ENCODE peak calls at places on chromosomes 6 and 20, in eight cellular contexts. D, N, U, J, M, W, H and R are unnamed samples.
A peak's percentile ranks its signal among the peaks of the same experiment; 100 is the strongest.

GRCh38 chr6:136290406-136291010 is 862 bp upstream of the BCLAF1 start:
- DNase-seq in D (peak; percentile 86), N (peak; percentile 87), U (peak; percentile 51), J (peak; percentile 91), M (peak; percentile 87), W (peak; percentile 91), H (peak; percentile 83), R (peak; percentile 88)

GRCh38 chr6:16721977-16722376 is 39.3 kb downstream of the ATXN1 start:
- DNase-seq in D (no peak), N (no peak), U (no peak), J (no peak), M (no peak), W (no peak), H (no peak), R (no peak)

GRCh38 chr20:17971571-17972013 is 2.8 kb downstream of the MGME1 start:
- DNase-seq in D (no peak), N (no peak), U (no peak), J (peak; percentile 37), M (no peak), W (peak; percentile 78), H (no peak), R (no peak)

GRCh38 chr6:39887692-39888450 is 46.4 kb downstream of the MOCS1 start:
- DNase-seq in D (no peak), N (peak; percentile 77), U (no peak), J (peak; percentile 91), M (peak; percentile 73), W (peak; percentile 94), H (peak; percentile 85), R (peak; percentile 64)

GRCh38 chr20:49635171-49635570 is 67.2 kb upstream of the PTGIS start:
- DNase-seq in D (peak; percentile 30), N (peak; percentile 46), U (no peak), J (peak; percentile 37), M (no peak), W (no peak), H (peak; percentile 89), R (no peak)

GRCh38 chr6:71510057-71510713 is 221.6 kb downstream of the OGFRL1 start:
- DNase-seq in D (peak; percentile 65), N (peak; percentile 31), U (peak; percentile 27), J (peak; percentile 93), M (no peak), W (peak; percentile 85), H (peak; percentile 47), R (peak; percentile 48)

GRCh38 chr6:139290787-139291294 is 957 bp downstream of the TXLNB start:
- DNase-seq in D (peak; percentile 89), N (no peak), U (no peak), J (peak; percentile 67), M (no peak), W (peak; percentile 79), H (no peak), R (no peak)

GRCh38 chr6:13371421-13372072 is 43.2 kb upstream of the TBC1D7 start:
- DNase-seq in D (no peak), N (no peak), U (no peak), J (no peak), M (no peak), W (no peak), H (no peak), R (no peak)

GRCh38 chr6:85552652-85553051 is 41.0 kb downstream of the SNX14 start:
- DNase-seq in D (no peak), N (no peak), U (no peak), J (no peak), M (no peak), W (no peak), H (no peak), R (no peak)

GRCh38 chr6:91678679-91679078 is 1091.8 kb upstream of the MAP3K7 start:
- DNase-seq in D (no peak), N (no peak), U (no peak), J (no peak), M (no peak), W (no peak), H (no peak), R (no peak)

GRCh38 chr6:12262236-12263061 is 27.7 kb upstream of the EDN1 start:
- DNase-seq in D (no peak), N (no peak), U (no peak), J (no peak), M (no peak), W (no peak), H (no peak), R (no peak)

GRCh38 chr20:31833130-31833930 is 12.1 kb downstream of the FOXS1 start:
- DNase-seq in D (peak; percentile 62), N (peak; percentile 75), U (peak; percentile 36), J (peak; percentile 43), M (peak; percentile 74), W (no peak), H (peak; percentile 76), R (no peak)

GRCh38 chr20:51650685-51651134 is 108.2 kb upstream of the NFATC2 start:
- DNase-seq in D (peak; percentile 73), N (no peak), U (peak; percentile 15), J (peak; percentile 60), M (peak; percentile 51), W (peak; percentile 58), H (no peak), R (no peak)

GRCh38 chr20:58810116-58810878 is 40.4 kb downstream of the GNAS-AS1 start:
- DNase-seq in D (no peak), N (no peak), U (peak; percentile 1), J (no peak), M (no peak), W (peak; percentile 43), H (no peak), R (no peak)

GRCh38 chr6:167920165-167920564 is 77.3 kb upstream of the KIF25 start:
- DNase-seq in D (no peak), N (no peak), U (no peak), J (no peak), M (no peak), W (no peak), H (no peak), R (no peak)

GRCh38 chr6:141265748-141266647 is 866.7 kb upstream of the GJE1 start:
- DNase-seq in D (no peak), N (no peak), U (no peak), J (peak; percentile 23), M (no peak), W (peak; percentile 30), H (no peak), R (no peak)

GRCh38 chr6:36427781-36428345 is 14.8 kb downstream of the PXT1 start:
- DNase-seq in D (no peak), N (no peak), U (no peak), J (peak; percentile 28), M (no peak), W (no peak), H (no peak), R (no peak)

DNA sequence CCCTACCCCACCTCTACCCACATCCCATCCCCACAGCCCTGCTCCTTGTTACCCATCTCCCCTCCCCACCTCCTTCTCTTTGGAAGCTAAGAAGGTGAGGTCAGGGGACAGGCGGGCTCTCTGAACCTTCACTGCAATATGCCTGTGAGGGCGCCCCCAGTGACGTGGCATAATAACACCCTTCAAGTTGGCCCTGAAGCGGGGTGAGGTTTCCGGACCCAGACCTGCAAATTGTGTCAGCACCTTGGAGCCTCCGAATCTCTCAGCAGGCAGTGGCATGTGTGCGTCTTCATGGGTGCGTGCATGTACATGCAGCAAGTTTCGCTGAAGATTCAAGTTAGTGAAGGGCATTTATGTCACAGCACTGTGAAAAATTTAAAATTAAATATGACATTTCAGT is 114.6 kb downstream of the SOBP start:
- DNase-seq in D (no peak), N (no peak), U (no peak), J (no peak), M (no peak), W (no peak), H (no peak), R (no peak)
- TF ChIP-seq CTCF in D (peak; percentile 23), N (no peak), U (no peak), J (no peak), M (no peak), W (no peak), H (no peak), R (no peak)

GRCh38 chr6:125585470-125585869 is 164.0 kb upstream of the HEY2 start:
- DNase-seq in D (no peak), N (no peak), U (no peak), J (no peak), M (no peak), W (no peak), H (no peak), R (no peak)

GRCh38 chr6:125588268-125588667 is 161.2 kb upstream of the HEY2 start:
- DNase-seq in D (no peak), N (no peak), U (no peak), J (no peak), M (no peak), W (no peak), H (no peak), R (no peak)

GRCh38 chr6:125586074-125586473 is 163.4 kb upstream of the HEY2 start:
- DNase-seq in D (no peak), N (no peak), U (no peak), J (no peak), M (no peak), W (peak; percentile 66), H (no peak), R (no peak)

GRCh38 chr6:125587624-125588023 is 161.8 kb upstream of the HEY2 start:
- DNase-seq in D (no peak), N (no peak), U (no peak), J (no peak), M (no peak), W (no peak), H (no peak), R (no peak)

GRCh38 chr6:125586605-125587004 is 162.8 kb upstream of the HEY2 start:
- DNase-seq in D (no peak), N (no peak), U (no peak), J (no peak), M (no peak), W (no peak), H (no peak), R (no peak)
- TF ChIP-seq CTCF in D (no peak), N (no peak), U (no peak), J (no peak), M (no peak), W (no peak), H (no peak), R (no peak)

DNA sequence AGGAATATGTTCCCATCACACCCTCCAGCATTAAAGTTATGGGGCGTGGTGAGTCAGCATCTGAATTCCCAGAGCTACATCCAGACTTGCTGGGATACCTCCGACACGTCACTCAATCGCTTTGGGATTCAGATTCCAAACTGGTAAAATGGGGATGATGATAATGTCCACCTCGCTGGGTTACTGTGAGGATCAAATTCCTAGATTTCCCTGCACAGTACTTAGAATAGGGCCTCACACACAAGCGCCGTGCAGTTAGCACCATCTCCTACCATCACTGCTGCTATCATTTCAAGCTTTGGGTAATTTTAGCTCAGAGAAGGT is 107.2 kb downstream of the SULF2 start:
- DNase-seq in D (no peak), N (no peak), U (no peak), J (no peak), M (no peak), W (no peak), H (no peak), R (no peak)
- TF ChIP-seq CTCF in D (peak; percentile 28), N (no peak), U (no peak), J (no peak), M (no peak), W (no peak), H (peak; percentile 1), R (no peak)

DNA sequence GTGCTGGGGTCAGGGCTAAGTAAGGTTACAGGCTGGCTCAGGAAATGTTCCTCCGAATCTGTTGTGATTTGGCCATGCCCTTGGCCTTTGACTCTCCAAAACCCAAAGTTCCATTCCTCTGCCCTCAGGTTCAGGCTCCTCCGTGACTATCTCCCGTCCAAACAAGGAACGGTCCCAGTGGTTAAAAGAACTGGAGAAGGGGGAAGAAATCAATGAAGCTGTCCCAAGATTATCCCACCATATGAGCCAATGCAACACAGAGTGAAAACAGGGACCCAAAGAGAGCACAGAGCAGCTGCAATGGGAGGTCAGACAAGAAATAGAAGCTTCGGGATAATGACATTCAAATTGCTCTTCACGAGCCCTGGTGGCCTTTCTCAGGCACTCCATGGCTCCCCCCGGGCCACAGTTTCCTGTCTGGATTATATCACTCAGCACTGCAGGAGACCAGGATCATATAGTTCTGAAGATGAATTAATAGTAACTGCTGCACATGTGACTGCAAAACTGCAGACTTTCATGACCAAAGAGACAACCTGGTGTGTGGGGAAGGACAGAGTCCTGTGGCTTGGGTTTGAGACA is 211.3 kb downstream of the ZNF217 start:
- DNase-seq in D (no peak), N (no peak), U (no peak), J (no peak), M (no peak), W (no peak), H (no peak), R (no peak)
- TF ChIP-seq CTCF in D (peak; percentile 10), N (no peak), U (no peak), J (no peak), M (no peak), W (no peak), H (no peak), R (no peak)